ENCODE peak calls at places on chromosomes 12 and 14, in eight cellular contexts. M is lower lobe of right lung, O is tibial nerve, T is upper lobe of right lung, P is thoracic aorta, A is gastrocnemius medialis, X is body of pancreas, C is prostate gland. Q is an unnamed sample. For H3K9me3, the result is how much of the 10 kb centered on the place peaks cover.

GRCh38 chr12:7058163-7058845 is 2.2 kb upstream of the C1S start:
- DNase-seq in M (peak), A (no peak), O (no peak), C (no peak), P (no peak), T (no peak), X (no peak), Q (no peak)

GRCh38 chr12:120342567-120343537 is 15.3 kb upstream of the PLA2G1B start:
- DNase-seq in O (no peak), M (no peak), T (no peak), A (no peak), C (no peak), P (no peak), X (no peak), Q (no peak)

GRCh38 chr12:48875944-48876520 is 10.4 kb upstream of the RND1 start:
- DNase-seq in T (no peak), X (no peak), M (no peak), P (no peak), C (no peak), O (no peak), A (no peak), Q (no peak)

GRCh38 chr14:101708853-101709532 is 52.5 kb upstream of the PPP2R5C start:
- DNase-seq in M (no peak), T (no peak), O (no peak), X (no peak), C (no peak), P (no peak), A (no peak), Q (peak)

GRCh38 chr12:100755186-100755585 is 39.4 kb upstream of the ANO4 start:
- DNase-seq in P (no peak), C (no peak), T (no peak), X (no peak), A (no peak), O (no peak), M (no peak), Q (no peak)

GRCh38 chr14:22395803-22396202 is 193.2 kb downstream of the DAD1 start:
- DNase-seq in A (no peak), T (no peak), C (no peak), X (no peak), P (no peak), O (no peak), M (no peak), Q (no peak)

GRCh38 chr12:4133636-4134433 is 139.7 kb upstream of the CCND2 start:
- DNase-seq in T (no peak), C (no peak), O (no peak), A (no peak), P (no peak), M (no peak), X (no peak), Q (no peak)

GRCh38 chr14:93789366-93790130 is 1.3 kb upstream of the PRIMA1 start:
- DNase-seq in A (no peak), M (no peak), X (no peak), P (no peak), T (no peak), C (no peak), O (no peak), Q (no peak)

GRCh38 chr12:115752913-115753726 is 524.4 kb downstream of the MED13L start:
- DNase-seq in M (no peak), O (peak), T (no peak), X (peak), C (peak), A (peak), P (peak), Q (peak)

GRCh38 chr12:1252758-1253157 is 261.7 kb downstream of the ERC1 start:
- DNase-seq in P (no peak), O (no peak), C (no peak), M (no peak), A (no peak), X (no peak), T (no peak), Q (no peak)

GRCh38 chr14:67276131-67276530 is 34.9 kb downstream of the PALS1 start:
- DNase-seq in P (no peak), A (no peak), C (no peak), X (no peak), T (no peak), M (no peak), O (no peak), Q (no peak)

GRCh38 chr12:52280796-52281560 is 6.5 kb downstream of the KRT86 start:
- DNase-seq in C (peak), P (no peak), X (peak), T (peak), O (peak), M (peak), A (peak), Q (peak)

GRCh38 chr12:119014368-119014767 is 33.0 kb downstream of the SRRM4 start:
- DNase-seq in O (no peak), P (no peak), C (no peak), T (no peak), M (no peak), X (no peak), A (no peak), Q (no peak)

GRCh38 chr12:118467576-118467975 is 91.2 kb downstream of the SUDS3 start:
- DNase-seq in C (no peak), X (no peak), T (no peak), P (no peak), M (no peak), O (no peak), A (no peak), Q (no peak)

GRCh38 chr14:99720941-99721791 is 37.1 kb downstream of the CYP46A1 start:
- DNase-seq in X (no peak), T (no peak), P (no peak), M (peak), C (no peak), A (no peak), O (no peak), Q (no peak)

GRCh38 chr12:101498252-101498651 is 23.1 kb downstream of the SPIC start:
- DNase-seq in P (no peak), A (no peak), O (no peak), X (no peak), T (no peak), C (no peak), M (no peak), Q (no peak)

GRCh38 chr14:95635051-95635450 is 51.2 kb upstream of the TCL1B start:
- DNase-seq in A (no peak), T (no peak), O (no peak), P (no peak), X (no peak), C (no peak), M (no peak), Q (no peak)

GRCh38 chr12:76621582-76622024 is 62.0 kb upstream of the OSBPL8 start:
- DNase-seq in A (peak), P (peak), C (peak), M (peak), O (peak), X (peak), T (no peak), Q (peak)

GRCh38 chr14:73684627-73685026 is 29.6 kb downstream of the PNMA1 start:
- DNase-seq in P (no peak), M (no peak), O (no peak), C (no peak), A (no peak), T (no peak), X (no peak), Q (no peak)

GRCh38 chr12:117528538-117528937 is 167.1 kb upstream of the NOS1 start:
- DNase-seq in O (no peak), M (no peak), T (no peak), A (no peak), C (no peak), P (no peak), X (no peak), Q (no peak)

GRCh38 chr14:51743588-51744000 is 91.9 kb downstream of the FRMD6 start:
- DNase-seq in O (no peak), X (no peak), P (no peak), A (no peak), C (no peak), T (no peak), M (no peak), Q (no peak)

GRCh38 chr12:32419520-32419960 is 20.2 kb downstream of the FGD4 start:
- DNase-seq in P (no peak), O (no peak), T (peak), A (no peak), C (no peak), X (no peak), M (peak), Q (peak)

GRCh38 chr14:95318870-95319311 is 817 bp downstream of the CLMN start:
- DNase-seq in X (peak), P (no peak), C (no peak), M (peak), O (no peak), T (no peak), A (no peak), Q (no peak)

GRCh38 chr14:102184678-102185040 is 45.0 kb downstream of the WDR20 start:
- DNase-seq in C (no peak), M (no peak), A (no peak), T (no peak), X (no peak), O (no peak), P (no peak), Q (no peak)

GRCh38 chr12:105393586-105393985 is 63.1 kb downstream of the C12orf75 start:
- DNase-seq in O (no peak), P (no peak), X (no peak), M (no peak), T (no peak), C (no peak), A (no peak), Q (no peak)

GRCh38 chr12:2284321-2284813 is 231.6 kb downstream of the CACNA1C start:
- DNase-seq in O (no peak), A (no peak), C (no peak), X (no peak), T (peak), M (no peak), P (no peak), Q (no peak)

GRCh38 chr12:113261847-113262470 is 40.7 kb downstream of the TPCN1 start:
- DNase-seq in O (no peak), P (no peak), X (no peak), A (no peak), T (no peak), C (no peak), M (no peak), Q (peak)

GRCh38 chr12:132422057-132423043 is 67.6 kb upstream of the FBRSL1 start:
- DNase-seq in X (no peak), O (no peak), P (no peak), T (no peak), C (no peak), M (no peak), A (no peak), Q (no peak)

GRCh38 chr14:88481089-88481488 is 73.7 kb downstream of the PTPN21 start:
- DNase-seq in C (no peak), O (no peak), P (no peak), A (no peak), M (no peak), X (no peak), T (no peak), Q (no peak)

GRCh38 chr12:124607681-124608425 is 40.4 kb upstream of the NCOR2 start:
- DNase-seq in C (no peak), P (no peak), M (no peak), X (no peak), O (no peak), T (no peak), A (no peak), Q (no peak)

GRCh38 chr12:106987846-106988245 is 900 bp upstream of the MTERF2 start:
- DNase-seq in M (no peak), C (peak), A (no peak), T (no peak), O (no peak), P (no peak), X (peak), Q (peak)

GRCh38 chr14:103931422-103931821 is 3.2 kb downstream of the TDRD9 start:
- DNase-seq in A (no peak), O (no peak), T (no peak), X (no peak), M (no peak), C (no peak), P (no peak), Q (no peak)

GRCh38 chr14:77931441-77931840 is 131.5 kb downstream of the ADCK1 start:
- DNase-seq in P (no peak), C (no peak), M (no peak), X (no peak), A (no peak), O (no peak), T (no peak), Q (no peak)

GRCh38 chr14:77936138-77936639 is 136.3 kb downstream of the ADCK1 start:
- DNase-seq in A (no peak), P (no peak), O (no peak), C (no peak), T (no peak), X (no peak), M (no peak), Q (no peak)
- H3K9me3 ChIP-seq in A (under half), P (under half), O (under half), C (under half), T (under half), X (under half), M (under half), Q (under half)

GRCh38 chr14:75083271-75083670 is 13.8 kb downstream of the ZC2HC1C start:
- DNase-seq in O (no peak), C (no peak), T (no peak), P (no peak), A (no peak), M (no peak), X (no peak), Q (peak)

GRCh38 chr14:75081835-75082234 is 12.4 kb downstream of the ZC2HC1C start:
- DNase-seq in X (no peak), M (no peak), O (no peak), C (no peak), P (no peak), T (no peak), A (no peak), Q (no peak)

GRCh38 chr14:75088566-75089373 is 19.3 kb downstream of the ZC2HC1C start:
- DNase-seq in A (no peak), C (peak), P (peak), M (no peak), X (peak), O (peak), T (no peak), Q (peak)

GRCh38 chr14:75088153-75088552 is 18.7 kb downstream of the ZC2HC1C start:
- DNase-seq in M (no peak), O (no peak), P (no peak), A (no peak), T (no peak), C (no peak), X (no peak), Q (no peak)

DNA sequence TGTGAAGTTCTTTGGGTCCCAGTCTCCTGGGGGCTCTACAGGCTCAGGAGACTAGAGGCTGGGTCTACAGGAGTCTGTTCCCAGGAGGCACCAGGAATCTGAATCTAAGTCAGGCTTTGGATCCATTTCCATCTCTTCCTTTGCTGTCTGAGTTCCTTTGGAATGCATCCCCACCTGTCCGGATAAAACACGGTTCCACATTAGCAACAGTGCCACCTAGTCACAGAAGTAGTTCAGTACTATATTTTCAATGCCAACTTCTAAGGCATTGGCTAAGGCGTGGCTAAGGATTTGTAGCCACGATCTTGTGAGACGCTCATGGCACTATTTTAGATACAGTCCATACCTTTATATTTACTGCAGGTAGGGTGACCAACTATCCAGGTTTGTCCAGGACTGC is 15.1 kb downstream of the ZC2HC1C start:
- DNase-seq in C (peak), T (no peak), A (no peak), P (no peak), X (no peak), M (no peak), O (no peak), Q (peak)
- TF ChIP-seq CTCF in C (peak), T (no peak), A (peak), P (no peak), X (peak), M (peak), O (no peak), Q (peak)

DNA sequence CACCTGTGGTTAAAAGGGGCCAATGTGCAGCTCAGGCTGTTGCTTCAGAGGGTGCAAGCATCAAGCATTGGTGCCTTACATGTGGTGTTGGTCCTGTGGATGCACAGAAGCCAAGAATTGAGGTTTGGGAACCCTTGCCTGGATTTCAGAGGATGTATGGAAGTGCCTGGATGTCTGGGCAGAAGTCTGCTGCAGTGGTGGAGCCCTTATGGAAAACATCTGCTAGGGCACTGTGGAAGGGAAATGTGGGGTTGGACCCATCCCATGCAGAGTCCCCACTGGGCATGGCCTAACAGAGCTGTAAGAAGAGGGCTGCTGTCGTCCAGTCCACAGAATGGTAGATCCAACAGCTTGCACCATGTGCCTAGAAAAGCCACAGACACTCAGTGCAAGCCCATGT is 36.6 kb downstream of the PCNX1 start:
- DNase-seq in O (no peak), C (no peak), A (no peak), X (no peak), P (no peak), T (no peak), M (no peak), Q (no peak)
- H3K9me3 ChIP-seq in O (under half), C (under half), A (under half), X (under half), P (under half), T (under half), M (under half), Q (under half)

DNA sequence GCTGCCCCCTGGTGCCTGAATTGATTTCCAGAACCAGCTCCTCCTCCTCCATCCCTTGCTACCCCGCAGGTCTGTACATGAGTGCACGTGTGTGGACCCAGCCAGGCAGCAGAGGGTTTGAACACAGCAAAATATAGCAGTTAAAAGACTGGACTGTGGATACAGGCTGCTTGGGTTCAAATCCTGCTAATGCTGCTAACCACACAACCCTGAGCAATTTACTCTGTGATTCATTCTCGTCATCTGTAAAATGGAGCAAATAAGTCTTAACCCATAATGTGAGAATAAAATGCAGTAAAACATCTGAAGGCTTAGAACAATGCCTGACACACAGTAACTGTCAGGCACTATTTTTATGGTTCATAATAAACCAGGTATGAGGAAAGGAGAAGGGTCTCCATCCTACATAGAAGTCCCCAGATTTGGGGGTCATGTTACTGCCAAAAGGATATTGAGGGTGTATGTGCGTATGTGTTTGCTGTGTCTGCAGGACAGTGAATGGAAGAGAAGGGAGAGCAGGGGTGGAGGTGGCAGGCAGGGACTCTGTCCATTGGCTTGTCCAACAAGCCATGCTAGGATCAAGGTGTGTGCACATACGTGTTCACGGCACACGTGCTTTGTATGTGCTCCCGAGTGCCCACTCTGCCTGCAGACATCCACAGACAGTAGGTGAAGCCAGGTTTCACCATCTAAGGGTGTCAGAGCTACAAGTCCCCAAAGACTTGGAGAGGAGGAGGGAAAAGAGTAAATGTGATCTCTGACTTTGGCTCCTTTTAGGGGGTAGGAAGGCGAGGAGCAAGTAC is 1.5 kb upstream of the STAT6 start:
- DNase-seq in O (no peak), P (no peak), C (no peak), T (no peak), M (no peak), X (no peak), A (no peak), Q (no peak)
- TF ChIP-seq CTCF in O (peak), P (peak), C (peak), T (no peak), M (peak), X (no peak), A (no peak), Q (no peak)

Q was measured in thyroid gland.